ENCODE peak calls at places on chromosomes 4 and X, in five cellular contexts. B, S, D, O and J are unnamed samples.

GRCh38 chr4:122777846-122778501 is 45.5 kb downstream of the BBS12 start:
- DNase-seq in B (no peak), S (no peak), D (no peak), O (no peak), J (no peak)

GRCh38 chrX:21975242-21975641 is 34.7 kb downstream of the SMS start:
- DNase-seq in B (no peak), S (no peak), D (no peak), O (no peak), J (no peak)

GRCh38 chrX:8204169-8204935 is 33.3 kb upstream of the VCX2 start:
- DNase-seq in B (no peak), S (no peak), D (no peak), O (no peak), J (no peak)

GRCh38 chr4:116866116-116866515 is 219.3 kb downstream of the TRAM1L1 start:
- DNase-seq in B (no peak), S (no peak), D (no peak), O (no peak), J (no peak)

GRCh38 chrX:70174754-70175153 is 2.5 kb upstream of the DGAT2L6 start:
- DNase-seq in B (no peak), S (no peak), D (no peak), O (no peak), J (no peak)

GRCh38 chr4:89538886-89539285 is 231.3 kb upstream of the GPRIN3 start:
- DNase-seq in B (no peak), S (no peak), D (no peak), O (no peak), J (no peak)

GRCh38 chr4:145880355-145880960 is 58.2 kb downstream of the ZNF827 start:
- DNase-seq in B (no peak), S (no peak), D (no peak), O (no peak), J (no peak)

GRCh38 chr4:27239651-27240050 is 379.0 kb downstream of the STIM2 start:
- DNase-seq in B (no peak), S (no peak), D (no peak), O (no peak), J (no peak)

GRCh38 chrX:141469469-141469868 is 115.1 kb downstream of the SPANXA1 start:
- DNase-seq in B (no peak), S (no peak), D (no peak), O (no peak), J (no peak)

GRCh38 chrX:41518841-41519220 is 71.7 kb downstream of the NYX start:
- DNase-seq in B (no peak), S (no peak), D (no peak), O (no peak), J (no peak)

GRCh38 chr4:54902261-54902660 is 223.1 kb downstream of the KDR start:
- DNase-seq in B (no peak), S (no peak), D (no peak), O (no peak), J (no peak)

GRCh38 chr4:15427126-15427525 is 707 bp upstream of the C1QTNF7 start:
- DNase-seq in B (no peak), S (no peak), D (no peak), O (no peak), J (no peak)

GRCh38 chrX:112654871-112655270 is 24.9 kb downstream of the LHFPL1 start:
- DNase-seq in B (no peak), S (no peak), D (no peak), O (no peak), J (no peak)

GRCh38 chr4:108008721-108009120 is 19.0 kb downstream of the HADH start:
- DNase-seq in B (no peak), S (no peak), D (no peak), O (no peak), J (no peak)

GRCh38 chrX:45295587-45295986 is 94.9 kb upstream of the DIPK2B start:
- DNase-seq in B (no peak), S (no peak), D (no peak), O (no peak), J (no peak)

GRCh38 chrX:133005038-133005437 is 46.6 kb upstream of the HS6ST2 start:
- DNase-seq in B (no peak), S (no peak), D (no peak), O (peak), J (no peak)

GRCh38 chrX:37726346-37726745 is 40.8 kb downstream of the XK start:
- DNase-seq in B (no peak), S (no peak), D (no peak), O (no peak), J (no peak)

GRCh38 chr4:59994118-59994517 is 1206.0 kb upstream of the ADGRL3 start:
- DNase-seq in B (no peak), S (no peak), D (no peak), O (no peak), J (no peak)

GRCh38 chrX:2691543-2692220 is 587 bp downstream of the CD99 start:
- DNase-seq in B (no peak), S (peak), D (no peak), O (no peak), J (no peak)

GRCh38 chrX:110173192-110174175 is 144.4 kb downstream of the AMMECR1 start:
- DNase-seq in B (no peak), S (no peak), D (no peak), O (no peak), J (no peak)

GRCh38 chr4:24544208-24544607 is 40.1 kb downstream of the DHX15 start:
- DNase-seq in B (no peak), S (no peak), D (no peak), O (no peak), J (no peak)

GRCh38 chr4:173237722-173238121 is 69.1 kb downstream of the GALNT7 start:
- DNase-seq in B (no peak), S (no peak), D (no peak), O (no peak), J (no peak)

GRCh38 chrX:30005821-30006220 is 209.5 kb upstream of the MAGEB2 start:
- DNase-seq in B (no peak), S (no peak), D (no peak), O (no peak), J (no peak)

GRCh38 chrX:107599371-107599970 is 28.8 kb upstream of the PRPS1 start:
- DNase-seq in B (no peak), S (no peak), D (no peak), O (no peak), J (peak)

GRCh38 chr4:101187837-101188236 is 159.5 kb downstream of the PPP3CA start:
- DNase-seq in B (no peak), S (no peak), D (no peak), O (no peak), J (no peak)

GRCh38 chr4:6290769-6291547 is 21.3 kb downstream of the WFS1 start:
- DNase-seq in B (no peak), S (no peak), D (no peak), O (no peak), J (no peak)

GRCh38 chrX:108216862-108217571 is 125.4 kb downstream of the ATG4A start:
- DNase-seq in B (no peak), S (no peak), D (no peak), O (no peak), J (no peak)

GRCh38 chr4:138178566-138178965 is 63.6 kb downstream of the SLC7A11 start:
- DNase-seq in B (no peak), S (no peak), D (no peak), O (no peak), J (no peak)

GRCh38 chr4:122765702-122766352 is 33.3 kb downstream of the BBS12 start:
- DNase-seq in B (no peak), S (no peak), D (no peak), O (no peak), J (no peak)

GRCh38 chr4:33837043-33837442 is 2407.3 kb downstream of the ARAP2 start:
- DNase-seq in B (no peak), S (no peak), D (no peak), O (no peak), J (no peak)